ENCODE peak calls at places on chromosomes 5 and 9, in seven cellular contexts. Q is stimulated activated CD8-positive, alpha-beta memory T cell treated with anti-CD3 and anti-CD28 coated beads, Interleukin-12 subunit alpha, Interleukin-12 subunit beta, amount 100 ng/mL, for 4 hours; M is GM06990; U is substantia nigra; A is gastrocnemius medialis; E is HAP-1; S is mucosa of descending colon. J is an unnamed sample.

GRCh38 chr5:56176155-56176798 is 56.9 kb downstream of the ANKRD55 start:
- DNase-seq in Q (no peak), U (no peak), A (peak), S (no peak), E (no peak), M (no peak), J (no peak)

GRCh38 chr9:122642226-122642625 is 15.2 kb downstream of the OR1B1 start:
- DNase-seq in A (no peak), M (no peak), Q (no peak), S (no peak), U (no peak), E (no peak), J (no peak)

GRCh38 chr5:86795659-86796058 is 177.9 kb downstream of the COX7C start:
- DNase-seq in U (no peak), Q (no peak), A (no peak), S (no peak), E (no peak), M (no peak), J (no peak)

GRCh38 chr5:170747851-170748250 is 35.7 kb upstream of the GABRP start:
- DNase-seq in M (no peak), E (no peak), Q (no peak), S (no peak), U (no peak), A (no peak), J (no peak)

GRCh38 chr5:176853151-176853793 is 42.9 kb downstream of the UNC5A start:
- DNase-seq in M (no peak), E (no peak), Q (no peak), A (no peak), S (no peak), U (no peak), J (no peak)

GRCh38 chr9:115978739-115979138 is 174.9 kb upstream of the PAPPA start:
- DNase-seq in M (no peak), S (no peak), A (no peak), Q (no peak), E (no peak), U (no peak), J (no peak)

GRCh38 chr5:177470759-177471536 is 2.5 kb downstream of the DBN1 start:
- DNase-seq in E (no peak), A (no peak), S (no peak), U (no peak), Q (no peak), M (no peak), J (no peak)

GRCh38 chr9:18786936-18787658 is 245.9 kb downstream of the SAXO1 start:
- DNase-seq in U (no peak), A (no peak), E (no peak), Q (no peak), S (no peak), M (no peak), J (no peak)

GRCh38 chr5:98810206-98810605 is 36.7 kb downstream of the RGMB start:
- DNase-seq in E (no peak), A (no peak), U (no peak), S (no peak), M (no peak), Q (no peak), J (no peak)

GRCh38 chr9:102506391-102506790 is 488.7 kb upstream of the CYLC2 start:
- DNase-seq in A (no peak), U (no peak), Q (no peak), M (no peak), E (no peak), S (no peak), J (no peak)

GRCh38 chr5:95916687-95917085 is 45.0 kb downstream of the ELL2 start:
- DNase-seq in U (no peak), A (no peak), S (no peak), M (no peak), Q (no peak), E (no peak), J (no peak)

GRCh38 chr5:1315709-1316587 is 21.1 kb upstream of the TERT start:
- DNase-seq in U (no peak), M (peak), S (peak), A (no peak), Q (no peak), E (no peak), J (peak)

GRCh38 chr5:128406863-128407262 is 131.2 kb downstream of the FBN2 start:
- DNase-seq in S (no peak), M (no peak), U (no peak), A (no peak), Q (no peak), E (no peak), J (no peak)

GRCh38 chr9:98778711-98779530 is 17.4 kb downstream of the ANKS6 start:
- DNase-seq in E (no peak), M (no peak), A (no peak), U (no peak), S (no peak), Q (no peak), J (no peak)

GRCh38 chr9:105842023-105842644 is 147.8 kb downstream of the TMEM38B start:
- DNase-seq in E (peak), Q (no peak), S (no peak), A (no peak), U (peak), M (no peak), J (no peak)

GRCh38 chr9:69421908-69422801 is 97.1 kb downstream of the ENTREP1 start:
- DNase-seq in S (no peak), E (peak), M (no peak), Q (no peak), U (peak), A (peak), J (no peak)

GRCh38 chr5:116032094-116032517 is at the start of gene ARL14EPL:
- DNase-seq in A (peak), U (peak), M (peak), Q (peak), E (no peak), S (no peak), J (no peak)

GRCh38 chr5:113608113-113608551 is 94.6 kb downstream of the YTHDC2 start:
- DNase-seq in A (no peak), E (no peak), M (no peak), S (no peak), U (no peak), Q (no peak), J (no peak)

GRCh38 chr9:126531591-126531990 is 82.1 kb upstream of the LMX1B start:
- DNase-seq in A (no peak), Q (no peak), S (peak), M (no peak), U (no peak), E (no peak), J (no peak)

J was measured in suprapubic skin.